ENCODE peak calls at places on chromosomes 5 and 9, in seven cellular contexts. One of them, this sample, is unnamed.

GRCh38 chr5:58185397-58186195 is 274.3 kb downstream of the PLK2 start:
- DNase-seq in brain microvascular endothelial cell: peak
- DNase-seq in neural progenitor cell: no peak
- DNase-seq in cardiac muscle cell: no peak
- DNase-seq in pancreas: no peak
- DNase-seq in body of pancreas: no peak
- DNase-seq in hepatocyte: no peak
- DNase-seq in this sample: no peak

GRCh38 chr5:28788954-28789353 is 1750.6 kb upstream of the CDH9 start:
- DNase-seq in neural progenitor cell: no peak
- DNase-seq in cardiac muscle cell: no peak
- DNase-seq in pancreas: no peak
- DNase-seq in body of pancreas: no peak
- DNase-seq in hepatocyte: no peak
- DNase-seq in brain microvascular endothelial cell: no peak
- DNase-seq in this sample: no peak

GRCh38 chr9:738209-738915 is 103.1 kb upstream of the DMRT1 start:
- DNase-seq in cardiac muscle cell: peak
- DNase-seq in pancreas: no peak
- DNase-seq in body of pancreas: no peak
- DNase-seq in brain microvascular endothelial cell: peak
- DNase-seq in hepatocyte: peak
- DNase-seq in neural progenitor cell: no peak
- DNase-seq in this sample: no peak

GRCh38 chr9:100448266-100448665 is 21.3 kb downstream of the MSANTD3 start:
- DNase-seq in body of pancreas: no peak
- DNase-seq in neural progenitor cell: no peak
- DNase-seq in pancreas: no peak
- DNase-seq in cardiac muscle cell: no peak
- DNase-seq in brain microvascular endothelial cell: no peak
- DNase-seq in hepatocyte: no peak
- DNase-seq in this sample: no peak

GRCh38 chr9:113882181-113882580 is 6.1 kb downstream of the ZNF618 start:
- DNase-seq in brain microvascular endothelial cell: no peak
- DNase-seq in neural progenitor cell: no peak
- DNase-seq in cardiac muscle cell: no peak
- DNase-seq in body of pancreas: no peak
- DNase-seq in hepatocyte: no peak
- DNase-seq in pancreas: no peak
- DNase-seq in this sample: no peak

GRCh38 chr5:147234825-147235635 is at the start of gene STK32A:
- DNase-seq in cardiac muscle cell: peak
- DNase-seq in brain microvascular endothelial cell: no peak
- DNase-seq in body of pancreas: peak
- DNase-seq in pancreas: peak
- DNase-seq in neural progenitor cell: peak
- DNase-seq in hepatocyte: peak
- DNase-seq in this sample: peak

GRCh38 chr9:93210974-93211653 is 27.2 kb downstream of the WNK2 start:
- DNase-seq in cardiac muscle cell: no peak
- DNase-seq in brain microvascular endothelial cell: no peak
- DNase-seq in pancreas: no peak
- DNase-seq in hepatocyte: no peak
- DNase-seq in neural progenitor cell: no peak
- DNase-seq in body of pancreas: no peak
- DNase-seq in this sample: no peak

GRCh38 chr5:100444961-100445360 is 90.2 kb upstream of the FAM174A start:
- DNase-seq in neural progenitor cell: no peak
- DNase-seq in brain microvascular endothelial cell: no peak
- DNase-seq in pancreas: no peak
- DNase-seq in hepatocyte: no peak
- DNase-seq in cardiac muscle cell: no peak
- DNase-seq in body of pancreas: no peak
- DNase-seq in this sample: no peak

GRCh38 chr5:160471761-160472160 is 50.1 kb downstream of the PTTG1 start:
- DNase-seq in neural progenitor cell: no peak
- DNase-seq in body of pancreas: no peak
- DNase-seq in pancreas: no peak
- DNase-seq in cardiac muscle cell: no peak
- DNase-seq in hepatocyte: no peak
- DNase-seq in brain microvascular endothelial cell: no peak
- DNase-seq in this sample: no peak

GRCh38 chr5:127229185-127229889 is 61.3 kb upstream of the MEGF10 start:
- DNase-seq in neural progenitor cell: peak
- DNase-seq in pancreas: peak
- DNase-seq in cardiac muscle cell: peak
- DNase-seq in hepatocyte: peak
- DNase-seq in brain microvascular endothelial cell: no peak
- DNase-seq in body of pancreas: peak
- DNase-seq in this sample: peak

GRCh38 chr9:14654932-14655331 is 38.3 kb downstream of the ZDHHC21 start:
- DNase-seq in hepatocyte: no peak
- DNase-seq in brain microvascular endothelial cell: no peak
- DNase-seq in cardiac muscle cell: no peak
- DNase-seq in body of pancreas: no peak
- DNase-seq in neural progenitor cell: no peak
- DNase-seq in pancreas: no peak
- DNase-seq in this sample: no peak

GRCh38 chr9:35179347-35180271 is 17.8 kb downstream of the UNC13B start:
- DNase-seq in body of pancreas: no peak
- DNase-seq in brain microvascular endothelial cell: no peak
- DNase-seq in pancreas: no peak
- DNase-seq in cardiac muscle cell: no peak
- DNase-seq in neural progenitor cell: no peak
- DNase-seq in hepatocyte: no peak
- DNase-seq in this sample: no peak

GRCh38 chr5:146188358-146188757 is 5.9 kb upstream of the LARS1 start:
- DNase-seq in pancreas: no peak
- DNase-seq in neural progenitor cell: no peak
- DNase-seq in brain microvascular endothelial cell: peak
- DNase-seq in body of pancreas: no peak
- DNase-seq in cardiac muscle cell: no peak
- DNase-seq in hepatocyte: no peak
- DNase-seq in this sample: no peak

GRCh38 chr9:129241725-129242124 is 63.7 kb upstream of the IER5L start:
- DNase-seq in neural progenitor cell: no peak
- DNase-seq in pancreas: no peak
- DNase-seq in body of pancreas: no peak
- DNase-seq in cardiac muscle cell: no peak
- DNase-seq in hepatocyte: no peak
- DNase-seq in brain microvascular endothelial cell: no peak
- DNase-seq in this sample: no peak

GRCh38 chr5:125298711-125299379 is 552.4 kb upstream of the ZNF608 start:
- DNase-seq in pancreas: no peak
- DNase-seq in cardiac muscle cell: no peak
- DNase-seq in hepatocyte: no peak
- DNase-seq in body of pancreas: no peak
- DNase-seq in brain microvascular endothelial cell: no peak
- DNase-seq in neural progenitor cell: no peak
- DNase-seq in this sample: peak

GRCh38 chr5:98793223-98793622 is 19.8 kb downstream of the RGMB start:
- DNase-seq in hepatocyte: no peak
- DNase-seq in brain microvascular endothelial cell: no peak
- DNase-seq in body of pancreas: no peak
- DNase-seq in neural progenitor cell: no peak
- DNase-seq in pancreas: peak
- DNase-seq in cardiac muscle cell: no peak
- DNase-seq in this sample: no peak

GRCh38 chr9:4117835-4118610 is 181.8 kb downstream of the GLIS3 start:
- DNase-seq in brain microvascular endothelial cell: no peak
- DNase-seq in cardiac muscle cell: no peak
- DNase-seq in pancreas: peak
- DNase-seq in neural progenitor cell: no peak
- DNase-seq in body of pancreas: no peak
- DNase-seq in hepatocyte: no peak
- DNase-seq in this sample: peak

GRCh38 chr9:83701286-83701685 is 6.5 kb downstream of the UBQLN1 start:
- DNase-seq in neural progenitor cell: no peak
- DNase-seq in cardiac muscle cell: no peak
- DNase-seq in body of pancreas: no peak
- DNase-seq in brain microvascular endothelial cell: no peak
- DNase-seq in pancreas: no peak
- DNase-seq in hepatocyte: no peak
- DNase-seq in this sample: no peak
- H3K4me3 ChIP-seq in neural progenitor cell: no peak
- H3K4me3 ChIP-seq in cardiac muscle cell: no peak
- H3K4me3 ChIP-seq in body of pancreas: no peak
- H3K4me3 ChIP-seq in brain microvascular endothelial cell: no peak
- H3K4me3 ChIP-seq in pancreas: no peak
- H3K4me3 ChIP-seq in hepatocyte: no peak
- H3K4me3 ChIP-seq in this sample: peak

GRCh38 chr5:72677447-72677846 is 139.0 kb upstream of the TNPO1 start:
- DNase-seq in cardiac muscle cell: no peak
- DNase-seq in pancreas: no peak
- DNase-seq in hepatocyte: no peak
- DNase-seq in brain microvascular endothelial cell: no peak
- DNase-seq in body of pancreas: no peak
- DNase-seq in neural progenitor cell: no peak
- DNase-seq in this sample: no peak

GRCh38 chr5:72673180-72673579 is 143.3 kb upstream of the TNPO1 start:
- DNase-seq in hepatocyte: no peak
- DNase-seq in brain microvascular endothelial cell: no peak
- DNase-seq in pancreas: no peak
- DNase-seq in body of pancreas: no peak
- DNase-seq in cardiac muscle cell: no peak
- DNase-seq in neural progenitor cell: no peak
- DNase-seq in this sample: no peak

GRCh38 chr5:72667708-72668107 is 148.8 kb upstream of the TNPO1 start:
- DNase-seq in hepatocyte: no peak
- DNase-seq in cardiac muscle cell: no peak
- DNase-seq in neural progenitor cell: no peak
- DNase-seq in pancreas: no peak
- DNase-seq in body of pancreas: no peak
- DNase-seq in brain microvascular endothelial cell: no peak
- DNase-seq in this sample: no peak

DNA sequence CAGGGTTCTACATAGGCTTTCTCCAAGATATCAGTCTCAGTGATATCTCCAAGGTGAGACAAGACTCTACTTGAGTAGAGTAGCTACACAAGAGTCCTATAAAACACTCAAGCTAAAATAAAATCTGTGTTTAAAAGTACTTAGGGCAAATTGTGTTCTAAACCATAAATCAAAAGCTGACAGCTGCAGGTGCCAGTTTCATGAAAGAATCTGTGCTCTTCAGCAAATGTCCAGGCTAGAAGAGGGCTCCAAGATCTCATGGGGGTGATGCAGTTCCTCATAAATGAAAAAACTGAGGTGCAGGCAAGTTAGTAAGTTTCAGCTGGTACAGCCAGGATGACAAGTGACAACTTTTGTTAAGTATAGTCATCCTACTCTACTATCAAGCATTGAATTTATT is 142.8 kb upstream of the TNPO1 start:
- DNase-seq in cardiac muscle cell: no peak
- DNase-seq in hepatocyte: no peak
- DNase-seq in brain microvascular endothelial cell: no peak
- DNase-seq in neural progenitor cell: no peak
- DNase-seq in body of pancreas: no peak
- DNase-seq in pancreas: no peak
- DNase-seq in this sample: no peak
- H3K27ac ChIP-seq in cardiac muscle cell: no peak
- H3K27ac ChIP-seq in hepatocyte: no peak
- H3K27ac ChIP-seq in brain microvascular endothelial cell: no peak
- H3K27ac ChIP-seq in neural progenitor cell: no peak
- H3K27ac ChIP-seq in body of pancreas: no peak
- H3K27ac ChIP-seq in pancreas: no peak
- H3K27ac ChIP-seq in this sample: no peak

GRCh38 chr5:140145223-140145622 is 19.5 kb downstream of the IGIP start:
- DNase-seq in cardiac muscle cell: no peak
- DNase-seq in hepatocyte: no peak
- DNase-seq in neural progenitor cell: no peak
- DNase-seq in pancreas: no peak
- DNase-seq in body of pancreas: no peak
- DNase-seq in brain microvascular endothelial cell: no peak
- DNase-seq in this sample: no peak

GRCh38 chr5:140143521-140144258 is 18.0 kb downstream of the IGIP start:
- DNase-seq in hepatocyte: no peak
- DNase-seq in brain microvascular endothelial cell: no peak
- DNase-seq in pancreas: no peak
- DNase-seq in cardiac muscle cell: no peak
- DNase-seq in neural progenitor cell: no peak
- DNase-seq in body of pancreas: no peak
- DNase-seq in this sample: no peak

GRCh38 chr5:140146523-140146842 is 20.7 kb downstream of the IGIP start:
- DNase-seq in hepatocyte: no peak
- DNase-seq in pancreas: no peak
- DNase-seq in brain microvascular endothelial cell: no peak
- DNase-seq in body of pancreas: no peak
- DNase-seq in cardiac muscle cell: no peak
- DNase-seq in neural progenitor cell: no peak
- DNase-seq in this sample: peak

GRCh38 chr5:140147460-140147859 is 21.7 kb downstream of the IGIP start:
- DNase-seq in hepatocyte: no peak
- DNase-seq in neural progenitor cell: no peak
- DNase-seq in body of pancreas: no peak
- DNase-seq in brain microvascular endothelial cell: no peak
- DNase-seq in pancreas: no peak
- DNase-seq in cardiac muscle cell: no peak
- DNase-seq in this sample: peak

GRCh38 chr5:140145818-140146522 is 20.2 kb downstream of the IGIP start:
- DNase-seq in cardiac muscle cell: peak
- DNase-seq in body of pancreas: peak
- DNase-seq in hepatocyte: peak
- DNase-seq in neural progenitor cell: peak
- DNase-seq in brain microvascular endothelial cell: peak
- DNase-seq in pancreas: peak
- DNase-seq in this sample: peak
- TF ChIP-seq CTCF in cardiac muscle cell: peak
- TF ChIP-seq CTCF in body of pancreas: peak
- TF ChIP-seq CTCF in hepatocyte: peak
- TF ChIP-seq CTCF in neural progenitor cell: peak
- TF ChIP-seq CTCF in brain microvascular endothelial cell: peak
- TF ChIP-seq CTCF in pancreas: peak
- TF ChIP-seq CTCF in this sample: peak

DNA sequence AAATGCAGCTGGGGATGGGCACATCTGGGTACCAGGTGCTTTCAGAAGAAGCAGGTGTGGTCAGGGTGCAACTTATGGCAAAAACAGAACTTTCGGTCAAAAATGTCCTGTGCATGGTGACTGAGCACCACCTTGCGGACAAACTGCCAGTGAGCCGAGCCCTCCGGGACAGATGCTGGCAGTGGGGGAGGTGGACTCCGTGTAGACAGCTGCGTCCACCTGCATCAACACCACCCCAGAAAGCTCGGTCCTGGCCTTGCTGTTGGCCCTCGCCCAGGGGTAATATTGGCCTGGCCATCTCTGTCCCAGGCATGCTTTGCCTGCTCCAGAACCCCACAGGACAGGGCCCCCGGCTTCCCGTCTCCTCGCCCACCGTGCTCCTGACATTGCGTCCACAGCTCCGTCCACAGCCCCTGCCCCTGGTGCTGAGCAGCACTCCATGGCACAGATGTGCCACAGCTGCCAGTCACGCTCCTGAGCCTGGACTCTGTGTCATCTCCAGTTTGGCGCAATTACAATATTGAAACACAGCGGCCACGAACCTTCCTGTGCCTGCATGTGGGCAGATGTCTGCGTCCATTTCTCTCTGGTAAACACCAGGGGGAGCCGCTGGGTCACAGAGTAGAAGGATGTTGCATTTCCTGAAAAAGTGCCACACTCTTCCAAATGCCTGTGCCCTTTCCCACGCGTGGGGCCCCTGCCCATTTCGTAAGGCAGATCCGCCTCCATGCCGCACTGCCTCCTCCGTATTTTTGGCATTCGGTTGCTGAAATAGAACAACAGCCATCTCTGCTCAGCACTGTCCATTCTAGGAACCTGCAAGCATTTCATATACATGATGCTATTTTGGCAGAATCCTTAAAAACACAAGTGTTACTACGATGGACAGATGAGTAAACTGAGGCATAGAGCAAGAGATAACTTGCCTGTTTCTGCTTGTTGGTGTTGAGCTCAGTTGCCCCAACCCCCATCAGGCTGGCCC is 33.4 kb upstream of the SLC6A19 start:
- DNase-seq in body of pancreas: peak
- DNase-seq in hepatocyte: peak
- DNase-seq in neural progenitor cell: peak
- DNase-seq in brain microvascular endothelial cell: peak
- DNase-seq in cardiac muscle cell: peak
- DNase-seq in pancreas: peak
- DNase-seq in this sample: peak
- H3K4me3 ChIP-seq in body of pancreas: no peak
- H3K4me3 ChIP-seq in hepatocyte: no peak
- H3K4me3 ChIP-seq in neural progenitor cell: peak
- H3K4me3 ChIP-seq in brain microvascular endothelial cell: no peak
- H3K4me3 ChIP-seq in cardiac muscle cell: peak
- H3K4me3 ChIP-seq in pancreas: no peak
- H3K4me3 ChIP-seq in this sample: peak

This sample was measured in endodermal cell.